ENCODE peak calls at places on chromosomes 3 and 15, in eight cellular contexts. S is thoracic aorta, I is heart right ventricle, R is ovary, G is body of pancreas, O is Peyer's patch, F is left ventricle myocardium inferior, T is MM.1S. A is an unnamed sample. For H3K9me3, the result is how much of the 10 kb centered on the place peaks cover.

GRCh38 chr3:23202203-23202920 is 765 bp upstream of the UBE2E2 start:
- DNase-seq in S (peak), I (peak), R (peak), G (no peak), O (no peak), F (no peak), T (no peak), A (no peak)

GRCh38 chr15:31435891-31436628 is 109.4 kb downstream of the KLF13 start:
- DNase-seq in S (no peak), I (no peak), R (no peak), G (no peak), O (peak), F (no peak), T (no peak), A (no peak)

GRCh38 chr15:68207176-68207935 is 2.2 kb upstream of the CALML4 start:
- DNase-seq in S (no peak), I (no peak), R (no peak), G (no peak), O (peak), F (no peak), T (no peak), A (no peak)

GRCh38 chr15:31042731-31043130 is 51.3 kb upstream of the MTMR10 start:
- DNase-seq in S (no peak), I (no peak), R (no peak), G (no peak), O (no peak), F (no peak), T (no peak), A (no peak)

GRCh38 chr3:25572919-25573385 is 91.8 kb downstream of the TOP2B start:
- DNase-seq in S (no peak), I (no peak), R (no peak), G (no peak), O (no peak), F (no peak), T (no peak), A (no peak)

GRCh38 chr3:155019576-155019975 is 60.5 kb upstream of the MME start:
- DNase-seq in S (no peak), I (no peak), R (no peak), G (no peak), O (peak), F (no peak), T (no peak), A (no peak)

GRCh38 chr15:38354321-38354929 is 99.5 kb upstream of the FAM98B start:
- DNase-seq in S (no peak), I (peak), R (peak), G (peak), O (peak), F (peak), T (peak), A (no peak)

GRCh38 chr15:78402056-78402610 is 35.9 kb upstream of the IREB2 start:
- DNase-seq in S (no peak), I (no peak), R (no peak), G (no peak), O (no peak), F (no peak), T (no peak), A (no peak)

GRCh38 chr3:122502139-122502538 is 12.6 kb downstream of the KPNA1 start:
- DNase-seq in S (no peak), I (no peak), R (no peak), G (no peak), O (no peak), F (no peak), T (no peak), A (no peak)

GRCh38 chr15:39792954-39793353 is 10.3 kb upstream of the FSIP1 start:
- DNase-seq in S (no peak), I (no peak), R (no peak), G (no peak), O (no peak), F (no peak), T (no peak), A (no peak)

GRCh38 chr3:143794793-143795462 is 53.3 kb downstream of the SLC9A9 start:
- DNase-seq in S (no peak), I (no peak), R (no peak), G (no peak), O (no peak), F (no peak), T (no peak), A (no peak)

GRCh38 chr3:197501496-197501878 is 54.3 kb downstream of the BDH1 start:
- DNase-seq in S (no peak), I (no peak), R (no peak), G (no peak), O (peak), F (no peak), T (no peak), A (no peak)

GRCh38 chr3:73214846-73215245 is 153.4 kb downstream of the EBLN2 start:
- DNase-seq in S (no peak), I (no peak), R (no peak), G (no peak), O (no peak), F (no peak), T (no peak), A (no peak)

GRCh38 chr3:109330405-109330804 is 6.9 kb downstream of the DPPA4 start:
- DNase-seq in S (no peak), I (no peak), R (no peak), G (no peak), O (no peak), F (no peak), T (no peak), A (no peak)

DNA sequence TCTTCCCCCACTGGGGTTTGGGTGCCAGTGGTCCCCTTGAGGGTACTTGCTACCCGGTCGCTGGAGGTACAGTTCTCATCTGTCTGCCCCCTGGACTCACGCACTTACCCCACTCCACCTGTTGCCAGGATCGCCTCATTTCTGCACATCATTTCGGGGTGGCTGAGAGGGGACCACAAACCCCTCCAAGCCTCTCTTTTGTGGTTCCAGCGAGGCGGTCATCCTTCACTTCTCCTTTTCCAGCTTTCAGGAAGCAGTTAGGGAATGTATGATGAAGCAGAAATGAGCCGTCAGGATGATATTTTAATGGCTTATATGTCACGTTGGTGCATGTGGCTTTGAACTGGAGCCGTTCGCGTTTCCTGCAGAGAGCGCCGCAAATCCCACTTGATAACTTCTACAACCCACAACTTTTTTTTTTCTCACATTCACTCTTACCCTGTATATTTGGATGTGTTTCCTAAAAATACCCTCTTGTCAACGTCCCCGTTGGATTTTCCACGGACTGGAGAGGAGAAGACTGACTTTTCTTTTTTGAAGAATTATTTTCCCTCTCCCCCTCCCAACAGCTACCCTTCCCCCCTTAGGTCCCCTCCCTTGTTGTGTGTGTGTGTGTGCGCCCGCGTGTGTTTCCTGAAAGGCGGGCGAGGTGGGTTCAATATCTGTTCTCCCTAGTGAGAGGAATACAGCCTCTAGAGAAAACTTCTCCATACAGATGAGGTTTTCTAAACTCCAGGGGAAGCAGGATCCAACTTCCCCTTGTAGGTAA is at the start of gene ZIC4:
- DNase-seq in S (no peak), I (no peak), R (no peak), G (no peak), O (no peak), F (no peak), T (no peak), A (no peak)
- H3K9me3 ChIP-seq in S (under half), I (under half), R (under half), G (under half), O (under half), F (under half), T (under half), A (under half)

DNA sequence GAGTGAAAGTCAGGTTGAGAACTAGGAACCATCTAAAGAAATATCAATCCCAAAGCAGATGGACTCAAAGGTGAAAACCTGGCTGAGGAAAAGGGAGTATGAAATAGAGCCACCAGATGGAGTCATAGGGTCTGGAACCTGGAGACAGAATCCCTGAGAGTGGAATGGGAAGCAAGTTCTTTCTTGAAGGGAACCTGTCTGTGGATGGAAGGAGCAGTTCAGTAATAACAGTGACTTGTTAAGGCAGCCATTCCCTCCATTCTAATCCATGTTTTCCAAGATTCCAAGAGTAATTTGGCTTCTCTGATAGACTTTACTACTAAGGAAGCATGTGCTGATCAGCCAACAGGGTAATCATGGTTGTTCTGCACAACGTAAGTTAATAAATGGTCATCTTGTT is 22.5 kb upstream of the AQP9 start:
- DNase-seq in S (no peak), I (no peak), R (no peak), G (no peak), O (no peak), F (no peak), T (no peak), A (no peak)
- TF ChIP-seq CTCF in S (peak), I (peak), R (no peak), G (no peak), O (no peak), F (peak), T (no peak), A (peak)

DNA sequence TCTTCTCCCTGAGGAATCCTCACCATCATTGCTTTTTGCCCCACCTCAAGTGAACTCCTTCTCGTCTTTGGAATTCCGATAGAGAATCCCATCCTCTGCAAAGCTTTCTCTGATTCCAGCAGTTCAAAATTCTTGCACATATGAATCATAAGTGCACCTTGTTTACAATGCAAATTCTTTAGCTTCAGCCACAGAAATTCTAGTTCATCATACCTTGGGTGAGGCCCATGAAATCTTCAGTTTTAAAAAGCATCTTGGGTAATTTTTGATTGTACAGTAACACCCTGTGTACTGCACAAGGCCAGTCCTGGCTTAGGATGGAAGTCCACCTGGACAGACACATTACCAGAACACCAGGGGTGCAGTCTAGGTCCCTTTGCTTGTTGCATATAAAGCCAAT is 30.8 kb downstream of the MDFIC2 start:
- DNase-seq in S (no peak), I (no peak), R (no peak), G (no peak), O (no peak), F (no peak), T (no peak), A (no peak)
- H3K4me3 ChIP-seq in S (no peak), I (no peak), R (no peak), G (no peak), O (no peak), F (no peak), T (no peak), A (no peak)

DNA sequence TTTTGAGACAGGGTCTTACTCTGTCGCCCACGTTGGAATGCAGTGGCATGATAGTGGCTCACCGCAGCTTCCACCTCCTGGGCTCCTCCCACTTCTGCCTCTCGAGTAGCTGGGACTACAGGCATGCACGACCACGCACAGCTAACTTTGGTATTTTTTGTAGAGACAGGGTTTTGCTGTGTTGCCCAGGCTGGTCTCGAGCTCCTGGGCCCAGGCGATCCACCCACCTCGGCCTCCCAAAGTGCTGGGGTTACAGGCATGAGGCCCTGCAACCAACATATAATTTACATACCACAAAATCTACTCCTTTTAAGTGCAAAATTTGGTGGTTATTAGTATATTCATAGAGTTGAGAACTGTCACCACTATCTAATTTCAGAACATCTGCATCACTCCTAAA is 31.7 kb downstream of the CCDC14 start:
- DNase-seq in S (no peak), I (no peak), R (no peak), G (no peak), O (no peak), F (no peak), T (no peak), A (no peak)
- H3K9me3 ChIP-seq in S (under half), I (under half), R (under half), G (under half), O (under half), F (under half), T (under half), A (under half)

DNA sequence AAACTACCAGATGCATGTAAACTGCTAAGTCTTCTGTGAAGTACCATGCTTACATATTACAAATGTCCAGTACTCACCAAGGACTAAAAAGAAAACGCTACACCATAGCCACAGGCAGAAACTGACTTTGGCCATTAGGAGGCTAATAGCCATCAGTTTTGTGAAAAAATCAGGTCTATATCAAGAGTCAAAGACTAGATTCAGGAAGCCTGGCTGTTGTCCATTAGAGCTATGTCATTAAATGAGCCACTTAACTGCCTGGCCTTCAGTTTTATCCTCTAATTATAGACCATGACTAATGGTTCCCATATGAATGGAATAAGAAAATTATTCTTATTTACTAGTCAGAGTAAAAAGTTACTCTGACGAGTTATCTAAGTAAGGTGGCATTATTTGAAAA is 144.1 kb downstream of the VPS13C start:
- DNase-seq in S (no peak), I (peak), R (no peak), G (no peak), O (no peak), F (no peak), T (no peak), A (no peak)
- TF ChIP-seq CTCF in S (no peak), I (no peak), R (no peak), G (no peak), O (no peak), F (no peak), T (no peak), A (no peak)

GRCh38 chr15:89378699-89379422 is 44.2 kb upstream of the POLG start:
- DNase-seq in S (no peak), I (no peak), R (no peak), G (no peak), O (no peak), F (no peak), T (no peak), A (no peak)

GRCh38 chr15:89379423-89379735 is 44.8 kb upstream of the POLG start:
- DNase-seq in S (no peak), I (no peak), R (no peak), G (no peak), O (no peak), F (no peak), T (no peak), A (no peak)

GRCh38 chr15:89376441-89376840 is 41.8 kb upstream of the POLG start:
- DNase-seq in S (no peak), I (no peak), R (no peak), G (no peak), O (no peak), F (no peak), T (no peak), A (no peak)

GRCh38 chr15:89377042-89377841 is 42.6 kb upstream of the POLG start:
- DNase-seq in S (no peak), I (no peak), R (no peak), G (no peak), O (no peak), F (no peak), T (no peak), A (no peak)

GRCh38 chr15:89377842-89378698 is 43.4 kb upstream of the POLG start:
- DNase-seq in S (no peak), I (no peak), R (no peak), G (no peak), O (no peak), F (no peak), T (no peak), A (no peak)
- H3K4me3 ChIP-seq in S (peak), I (peak), R (peak), G (no peak), O (peak), F (peak), T (no peak), A (peak)

DNA sequence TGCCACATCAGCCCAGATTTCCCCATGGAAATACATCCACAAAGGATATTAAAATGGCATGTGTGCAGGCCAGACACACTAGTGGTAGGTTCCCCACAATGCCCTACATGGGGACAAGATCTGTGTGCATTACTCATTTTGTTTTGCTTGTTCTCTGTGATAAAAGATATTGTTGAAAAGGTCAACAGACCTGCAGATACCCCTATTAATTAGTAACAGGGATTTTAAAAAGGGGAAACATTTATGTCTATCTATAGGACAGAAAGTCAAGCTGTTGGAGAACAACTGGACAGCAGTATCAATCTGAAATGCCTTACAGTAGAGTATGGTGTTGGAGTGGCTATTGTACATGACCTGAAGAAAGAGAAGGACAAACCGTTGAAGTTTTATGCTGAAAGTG is 596.0 kb upstream of the GRM7 start:
- DNase-seq in S (no peak), I (no peak), R (no peak), G (no peak), O (no peak), F (no peak), T (no peak), A (no peak)
- H3K9me3 ChIP-seq in S (under half), I (under half), R (under half), G (under half), O (under half), F (under half), T (under half), A (under half)

DNA sequence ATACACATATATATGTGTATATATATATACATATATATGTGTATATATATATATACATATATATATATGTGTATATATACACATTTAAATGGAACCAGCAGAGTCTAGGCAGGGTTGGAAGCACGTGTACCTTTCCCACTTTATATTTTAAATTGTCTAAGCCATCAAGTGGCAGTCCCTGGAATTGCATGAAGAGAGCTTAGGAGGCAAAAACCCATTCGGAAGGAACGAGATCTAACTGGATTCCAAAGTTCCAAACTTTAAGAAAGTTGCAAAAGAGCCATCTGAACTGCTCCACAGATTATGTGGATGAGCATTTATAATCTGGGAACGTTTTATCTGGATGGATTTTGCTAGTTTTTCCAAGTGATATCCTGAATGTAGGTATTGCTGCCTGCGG is 186.5 kb downstream of the FOXP1 start:
- DNase-seq in S (no peak), I (peak), R (no peak), G (peak), O (peak), F (no peak), T (peak), A (no peak)
- TF ChIP-seq CTCF in S (peak), I (peak), R (no peak), G (peak), O (peak), F (peak), T (peak), A (peak)